ENCODE peak calls at places on chromosomes 16 and 17, in four cellular contexts. One of them, this sample, is unnamed.

GRCh38 chr17:47959825-47960655 is 2.4 kb upstream of the PRR15L start:
- DNase-seq in H1: no peak
- DNase-seq in T-cell: no peak
- DNase-seq in mammary epithelial cell: no peak
- DNase-seq in this sample: no peak

GRCh38 chr16:29126057-29126494 is 141.2 kb downstream of the LAT start:
- DNase-seq in H1: no peak
- DNase-seq in T-cell: peak; percentile 40
- DNase-seq in mammary epithelial cell: no peak
- DNase-seq in this sample: no peak

GRCh38 chr17:65163990-65164495 is 26.9 kb downstream of the RGS9 start:
- DNase-seq in H1: no peak
- DNase-seq in T-cell: no peak
- DNase-seq in mammary epithelial cell: peak; percentile 59
- DNase-seq in this sample: peak; percentile 51

GRCh38 chr17:27920569-27920968 is 27.4 kb upstream of the LYRM9 start:
- DNase-seq in H1: no peak
- DNase-seq in T-cell: no peak
- DNase-seq in mammary epithelial cell: no peak
- DNase-seq in this sample: no peak

GRCh38 chr16:54285414-54286066 is 1.0 kb downstream of the IRX3 start:
- DNase-seq in H1: no peak
- DNase-seq in T-cell: no peak
- DNase-seq in mammary epithelial cell: peak; percentile 71
- DNase-seq in this sample: no peak

GRCh38 chr17:31074772-31075538 is 19.8 kb upstream of the NF1 start:
- DNase-seq in H1: no peak
- DNase-seq in T-cell: no peak
- DNase-seq in mammary epithelial cell: peak; percentile 35
- DNase-seq in this sample: no peak

GRCh38 chr16:28186752-28187151 is 25.0 kb downstream of the XPO6 start:
- DNase-seq in H1: no peak
- DNase-seq in T-cell: no peak
- DNase-seq in mammary epithelial cell: no peak
- DNase-seq in this sample: no peak

GRCh38 chr16:65032397-65032796 is 89.5 kb downstream of the CDH11 start:
- DNase-seq in H1: no peak
- DNase-seq in T-cell: no peak
- DNase-seq in mammary epithelial cell: no peak
- DNase-seq in this sample: no peak

GRCh38 chr17:70713694-70714093 is 544.4 kb downstream of the KCNJ2 start:
- DNase-seq in H1: no peak
- DNase-seq in T-cell: no peak
- DNase-seq in mammary epithelial cell: no peak
- DNase-seq in this sample: no peak

GRCh38 chr17:31533546-31534155 is 142.2 kb downstream of the RAB11FIP4 start:
- DNase-seq in H1: no peak
- DNase-seq in T-cell: no peak
- DNase-seq in mammary epithelial cell: peak; percentile 69
- DNase-seq in this sample: peak; percentile 50

GRCh38 chr16:89050868-89051311 is 42.8 kb upstream of the ACSF3 start:
- DNase-seq in H1: no peak
- DNase-seq in T-cell: no peak
- DNase-seq in mammary epithelial cell: no peak
- DNase-seq in this sample: no peak

GRCh38 chr16:4679854-4680636 is 13.3 kb upstream of the NUDT16L1 start:
- DNase-seq in H1: no peak
- DNase-seq in T-cell: no peak
- DNase-seq in mammary epithelial cell: peak; percentile 96
- DNase-seq in this sample: peak; percentile 88

GRCh38 chr16:14462811-14463210 is 167.2 kb downstream of the PARN start:
- DNase-seq in H1: no peak
- DNase-seq in T-cell: no peak
- DNase-seq in mammary epithelial cell: peak; percentile 73
- DNase-seq in this sample: peak; percentile 72

GRCh38 chr16:88345943-88346560 is 36.7 kb upstream of the ZNF469 start:
- DNase-seq in H1: no peak
- DNase-seq in T-cell: no peak
- DNase-seq in mammary epithelial cell: no peak
- DNase-seq in this sample: no peak

This sample was measured in foreskin keratinocyte.